ENCODE peak calls at places on chromosome 13, in five cellular contexts. One of them, this sample, is unnamed.

GRCh38 chr13:38905861-38906260 is 84.8 kb downstream of the STOML3 start:
- DNase-seq in GM12878: no peak
- DNase-seq in HCT116: no peak
- DNase-seq in H1: no peak
- DNase-seq in K562: no peak
- DNase-seq in this sample: no peak

GRCh38 chr13:77697208-77698103 is at the start of gene SLAIN1:
- DNase-seq in GM12878: no peak
- DNase-seq in H1: peak; percentile 59
- DNase-seq in K562: peak; percentile 84
- DNase-seq in HCT116: no peak
- DNase-seq in this sample: peak; percentile 15

GRCh38 chr13:41505209-41505835 is 48.0 kb downstream of the RGCC start:
- DNase-seq in H1: no peak
- DNase-seq in HCT116: no peak
- DNase-seq in K562: no peak
- DNase-seq in GM12878: no peak
- DNase-seq in this sample: no peak

GRCh38 chr13:98142427-98143156 is at the start of gene FARP1:
- DNase-seq in HCT116: peak; percentile 27
- DNase-seq in GM12878: no peak
- DNase-seq in K562: peak; percentile 66
- DNase-seq in H1: no peak
- DNase-seq in this sample: peak; percentile 62

GRCh38 chr13:55528434-55528833 is 1612.3 kb upstream of the PRR20A start:
- DNase-seq in H1: no peak
- DNase-seq in GM12878: no peak
- DNase-seq in HCT116: no peak
- DNase-seq in K562: no peak
- DNase-seq in this sample: no peak

GRCh38 chr13:18212873-18213272 is 968.8 kb downstream of the TUBA3C start:
- DNase-seq in HCT116: no peak
- DNase-seq in K562: no peak
- DNase-seq in H1: no peak
- DNase-seq in GM12878: no peak
- DNase-seq in this sample: peak; percentile 5

GRCh38 chr13:20534038-20534608 is 8.5 kb upstream of the CRYL1 start:
- DNase-seq in H1: no peak
- DNase-seq in GM12878: no peak
- DNase-seq in HCT116: no peak
- DNase-seq in K562: no peak
- DNase-seq in this sample: peak; percentile 73

GRCh38 chr13:101709952-101710351 is 257.5 kb downstream of the ITGBL1 start:
- DNase-seq in GM12878: no peak
- DNase-seq in H1: no peak
- DNase-seq in HCT116: no peak
- DNase-seq in K562: no peak
- DNase-seq in this sample: peak; percentile 45

GRCh38 chr13:107568181-107568580 is 647.2 kb downstream of the LIG4 start:
- DNase-seq in HCT116: no peak
- DNase-seq in K562: no peak
- DNase-seq in GM12878: no peak
- DNase-seq in H1: no peak
- DNase-seq in this sample: no peak

GRCh38 chr13:49097374-49097773 is 121.7 kb downstream of the FNDC3A start:
- DNase-seq in K562: no peak
- DNase-seq in GM12878: no peak
- DNase-seq in H1: no peak
- DNase-seq in HCT116: peak; percentile 13
- DNase-seq in this sample: peak; percentile 70

GRCh38 chr13:24943136-24943535 is 152.8 kb upstream of the PABPC3 start:
- DNase-seq in H1: no peak
- DNase-seq in HCT116: no peak
- DNase-seq in K562: no peak
- DNase-seq in GM12878: no peak
- DNase-seq in this sample: no peak

GRCh38 chr13:109521719-109522118 is 264.7 kb downstream of the IRS2 start:
- DNase-seq in H1: no peak
- DNase-seq in K562: no peak
- DNase-seq in HCT116: no peak
- DNase-seq in GM12878: no peak
- DNase-seq in this sample: no peak
- TF ChIP-seq SRF in H1: no peak
- TF ChIP-seq SRF in K562: no peak
- TF ChIP-seq SRF in HCT116: no peak
- TF ChIP-seq SRF in GM12878: no peak
- TF ChIP-seq SRF in this sample: no peak

GRCh38 chr13:47433461-47434005 is 536.7 kb upstream of the HTR2A start:
- DNase-seq in H1: no peak
- DNase-seq in GM12878: no peak
- DNase-seq in HCT116: no peak
- DNase-seq in K562: no peak
- DNase-seq in this sample: no peak
- TF ChIP-seq SRF in H1: no peak
- TF ChIP-seq SRF in GM12878: no peak
- TF ChIP-seq SRF in HCT116: no peak
- TF ChIP-seq SRF in K562: no peak
- TF ChIP-seq SRF in this sample: no peak

DNA sequence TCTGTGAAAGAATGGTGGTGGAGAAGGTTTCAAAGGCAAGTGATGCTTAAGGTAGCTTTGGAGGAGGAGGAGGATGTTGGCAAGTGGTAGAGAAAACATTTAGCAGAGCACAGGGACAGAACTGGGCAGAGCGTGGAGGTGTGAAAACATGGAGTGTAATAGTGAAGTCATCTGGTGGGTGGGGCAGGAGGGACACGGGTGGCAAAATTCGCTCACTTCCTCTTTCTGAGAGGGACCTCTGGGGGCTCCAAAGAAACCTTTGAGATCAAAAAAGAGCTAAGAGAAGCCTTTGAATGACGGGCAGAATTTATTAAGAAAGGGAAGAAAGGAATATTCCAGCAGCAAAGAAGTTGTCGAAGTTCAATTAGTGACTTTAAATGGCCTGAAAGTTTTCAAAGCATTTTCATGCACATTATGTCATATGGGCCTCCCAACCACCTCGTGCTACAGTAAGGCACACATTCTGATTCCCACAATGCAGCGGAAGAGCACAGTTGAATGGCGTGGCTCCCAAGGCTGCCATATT is 82.8 kb downstream of the STARD13 start:
- DNase-seq in H1: no peak
- DNase-seq in HCT116: no peak
- DNase-seq in GM12878: no peak
- DNase-seq in K562: no peak
- DNase-seq in this sample: no peak
- TF ChIP-seq SRF in H1: no peak
- TF ChIP-seq SRF in HCT116: no peak
- TF ChIP-seq SRF in GM12878: no peak
- TF ChIP-seq SRF in K562: no peak
- TF ChIP-seq SRF in this sample: no peak

GRCh38 chr13:43087960-43088580 is 64.7 kb downstream of the DNAJC15 start:
- DNase-seq in K562: no peak
- DNase-seq in H1: no peak
- DNase-seq in HCT116: no peak
- DNase-seq in GM12878: no peak
- DNase-seq in this sample: no peak
- TF ChIP-seq SRF in K562: no peak
- TF ChIP-seq SRF in H1: no peak
- TF ChIP-seq SRF in HCT116: no peak
- TF ChIP-seq SRF in GM12878: no peak
- TF ChIP-seq SRF in this sample: no peak

DNA sequence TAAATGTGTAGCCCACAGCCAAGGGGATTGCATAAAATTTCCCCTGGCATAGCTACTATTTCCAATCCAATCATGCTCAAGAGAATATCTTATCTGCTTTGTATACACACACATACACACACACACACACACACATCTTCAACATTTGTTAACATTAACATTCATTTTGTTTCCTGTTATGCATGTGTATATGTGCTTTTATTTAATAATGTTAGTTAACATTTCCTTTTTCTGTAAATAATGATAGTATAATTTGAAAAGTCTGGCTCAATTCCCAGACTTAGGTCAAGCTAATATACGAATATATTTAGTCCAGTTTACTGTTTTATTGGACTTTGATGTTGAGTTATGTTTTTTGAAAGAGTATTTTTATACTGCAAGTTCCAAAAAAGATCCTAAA is 1072.5 kb downstream of the EFNB2 start:
- DNase-seq in HCT116: no peak
- DNase-seq in K562: no peak
- DNase-seq in H1: no peak
- DNase-seq in GM12878: no peak
- DNase-seq in this sample: no peak
- TF ChIP-seq SRF in HCT116: no peak
- TF ChIP-seq SRF in K562: no peak
- TF ChIP-seq SRF in H1: no peak
- TF ChIP-seq SRF in GM12878: no peak
- TF ChIP-seq SRF in this sample: no peak